ENCODE peak calls at places on chromosomes 11 and 22, in four cellular contexts. G is fibroblast of lung, J is neural progenitor cell, V is heart right ventricle. Y is an unnamed sample.

GRCh38 chr11:105315287-105315686 is 175.7 kb upstream of the CARD18 start:
- DNase-seq in J (peak; percentile 11), V (no peak), G (no peak), Y (no peak)

GRCh38 chr22:44625981-44626687 is 75.9 kb upstream of the PRR5 start:
- DNase-seq in V (peak; percentile 63), G (peak; percentile 20), J (peak; percentile 79), Y (peak; percentile 28)

GRCh38 chr11:3231851-3232744 is at the start of gene MRGPRE:
- DNase-seq in J (no peak), G (no peak), V (peak; percentile 34), Y (no peak)

GRCh38 chr11:131684111-131685060 is 314.0 kb downstream of the NTM start:
- DNase-seq in G (no peak), J (no peak), V (no peak), Y (no peak)

GRCh38 chr11:111976614-111977140 is 39.5 kb downstream of the DIXDC1 start:
- DNase-seq in G (peak; percentile 24), J (no peak), V (no peak), Y (no peak)

GRCh38 chr11:91396243-91397133 is 828.1 kb upstream of the FAT3 start:
- DNase-seq in J (no peak), V (no peak), G (peak; percentile 51), Y (no peak)

GRCh38 chr11:93287434-93287833 is 43.1 kb upstream of the DEUP1 start:
- DNase-seq in J (no peak), G (no peak), V (no peak), Y (no peak)

GRCh38 chr11:95297680-95298452 is 66.9 kb upstream of the SESN3 start:
- DNase-seq in G (no peak), V (no peak), J (no peak), Y (no peak)

GRCh38 chr22:25054943-25055511 is 102.5 kb downstream of the KIAA1671 start:
- DNase-seq in J (no peak), G (peak; percentile 13), V (no peak), Y (peak; percentile 30)

GRCh38 chr22:20211997-20212753 is 55.9 kb downstream of the RTN4R start:
- DNase-seq in J (no peak), G (peak; percentile 60), V (peak; percentile 54), Y (no peak)

GRCh38 chr22:38718414-38718813 is 12.7 kb downstream of the GTPBP1 start:
- DNase-seq in V (no peak), J (peak; percentile 41), G (peak; percentile 77), Y (peak; percentile 83)

GRCh38 chr22:48708558-48709245 is 1119.0 kb downstream of the BRD1 start:
- DNase-seq in G (no peak), V (no peak), J (no peak), Y (no peak)

GRCh38 chr11:94100253-94100652 is 28.4 kb upstream of the PANX1 start:
- DNase-seq in J (no peak), V (no peak), G (no peak), Y (no peak)

GRCh38 chr22:25495286-25495685 is 69.2 kb upstream of the GRK3 start:
- DNase-seq in V (no peak), G (no peak), J (no peak), Y (no peak)

GRCh38 chr22:48187272-48187855 is 1424.9 kb downstream of the TBC1D22A start:
- DNase-seq in G (no peak), V (no peak), J (peak; percentile 34), Y (no peak)

GRCh38 chr11:72079776-72080325 is 491 bp downstream of the NUMA1 start:
- DNase-seq in J (no peak), G (no peak), V (no peak), Y (peak; percentile 18)

GRCh38 chr11:2137202-2138071 is 1.8 kb downstream of the IGF2 start:
- DNase-seq in J (peak; percentile 92), V (peak; percentile 83), G (peak; percentile 43), Y (peak; percentile 41)

GRCh38 chr11:29310016-29310415 is 706.8 kb downstream of the KCNA4 start:
- DNase-seq in V (no peak), G (peak; percentile 96), J (no peak), Y (no peak)

GRCh38 chr22:39565414-39565944 is 5.1 kb upstream of the CACNA1I start:
- DNase-seq in G (no peak), J (no peak), V (no peak), Y (no peak)

GRCh38 chr22:46245515-46245914 is 4.6 kb downstream of the CDPF1 start:
- DNase-seq in V (peak; percentile 85), G (no peak), J (no peak), Y (peak; percentile 68)

GRCh38 chr11:119222308-119222707 is 16.2 kb downstream of the CBL start:
- DNase-seq in V (no peak), G (peak; percentile 58), J (no peak), Y (no peak)

GRCh38 chr11:12827929-12828812 is 153.9 kb downstream of the TEAD1 start:
- DNase-seq in V (peak; percentile 31), J (peak; percentile 70), G (peak; percentile 84), Y (no peak)

GRCh38 chr11:117337061-117337460 is 9.4 kb downstream of the CEP164 start:
- DNase-seq in G (no peak), J (peak; percentile 42), V (no peak), Y (no peak)

GRCh38 chr11:5994791-5995190 is 8.0 kb upstream of the OR52L1 start:
- DNase-seq in G (no peak), V (no peak), J (no peak), Y (no peak)

GRCh38 chr11:60785806-60786361 is 751 bp downstream of the MS4A10 start:
- DNase-seq in G (peak; percentile 36), V (no peak), J (no peak), Y (no peak)

GRCh38 chr11:69887841-69888670 is 68.8 kb upstream of the FGF3 start:
- DNase-seq in V (no peak), G (no peak), J (no peak), Y (no peak)

GRCh38 chr11:59142530-59143507 is at the start of gene FAM111A:
- DNase-seq in V (peak; percentile 90), G (peak; percentile 89), J (peak; percentile 84), Y (peak; percentile 74)
- H3K27ac ChIP-seq in V (peak within 1 kb of the TSS; percentile 94), G (peak within 1 kb of the TSS; percentile 97), J (no peak within 1 kb of the TSS), Y (peak within 1 kb of the TSS; percentile 82)

GRCh38 chr22:43131773-43132501 is 11.3 kb downstream of the MCAT start:
- DNase-seq in G (no peak), V (peak; percentile 39), J (no peak), Y (no peak)
- H3K27ac ChIP-seq in G (no peak overlapping the region), V (peak overlapping the region; percentile 57), J (no peak overlapping the region), Y (no peak overlapping the region)

DNA sequence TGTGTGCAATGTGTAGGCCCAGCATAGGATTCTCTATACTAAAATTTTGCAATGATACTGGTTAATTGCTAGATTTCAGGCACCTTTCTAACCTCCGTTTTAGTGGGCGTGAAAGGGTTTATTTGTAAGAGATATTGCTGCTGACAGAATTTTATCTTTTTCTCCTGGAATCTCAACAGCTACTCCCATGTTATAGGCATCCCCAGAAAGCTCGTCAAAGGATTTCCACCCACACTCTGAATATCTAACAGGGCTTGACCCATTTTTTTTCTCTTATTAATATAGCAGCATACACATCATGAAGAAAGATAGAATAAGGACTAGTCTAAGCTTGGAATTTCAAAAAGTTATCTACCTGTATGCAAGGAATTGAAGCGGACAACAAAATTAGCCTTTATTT is 124.5 kb downstream of the METTL15 start:
- DNase-seq in V (no peak), G (no peak), J (no peak), Y (no peak)
- H3K27ac ChIP-seq in V (no peak overlapping the region), G (no peak overlapping the region), J (no peak overlapping the region), Y (no peak overlapping the region)

DNA sequence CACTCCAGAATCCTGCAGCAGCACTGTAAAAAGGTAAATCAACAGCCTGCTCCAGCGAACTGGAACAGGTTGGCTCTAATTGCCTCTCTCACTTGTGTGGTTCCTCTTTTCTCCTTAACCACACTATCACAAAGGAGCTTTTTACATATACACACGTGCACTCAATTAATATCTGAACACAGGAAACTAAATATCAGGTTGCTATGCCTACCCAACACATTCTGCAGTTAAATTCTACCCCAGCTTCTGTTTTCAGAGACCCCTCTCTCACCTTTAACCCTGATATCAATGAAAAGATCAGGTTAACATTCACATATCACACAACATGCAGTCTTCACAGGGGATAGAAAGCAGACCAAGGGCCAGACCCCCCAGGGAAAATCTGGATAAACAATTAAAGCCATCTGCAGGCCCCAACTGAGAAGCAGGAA is 10.9 kb downstream of the RBFOX2 start:
- DNase-seq in G (no peak), V (no peak), J (no peak), Y (no peak)
- H3K27ac ChIP-seq in G (no peak overlapping the region), V (peak overlapping the region; percentile 35), J (peak overlapping the region; percentile 35), Y (no peak overlapping the region)

GRCh38 chr22:31680764-31681624 is 19.0 kb upstream of the PISD start:
- DNase-seq in G (peak; percentile 88), V (no peak), J (no peak), Y (no peak)

GRCh38 chr22:31678748-31679147 is 16.7 kb upstream of the PISD start:
- DNase-seq in J (no peak), V (no peak), G (no peak), Y (no peak)

GRCh38 chr22:31681625-31682345 is 19.8 kb upstream of the PISD start:
- DNase-seq in V (no peak), G (peak; percentile 88), J (no peak), Y (no peak)

GRCh38 chr22:31683181-31684105 is 21.4 kb upstream of the PISD start:
- DNase-seq in J (no peak), G (no peak), V (no peak), Y (no peak)

GRCh38 chr22:31682751-31683150 is 20.7 kb upstream of the PISD start:
- DNase-seq in G (no peak), J (no peak), V (no peak), Y (no peak)
- H3K27ac ChIP-seq in G (peak overlapping the region; percentile 72), J (peak overlapping the region; percentile 1), V (no peak overlapping the region), Y (no peak overlapping the region)

GRCh38 chr11:414333-414857 is 404 bp downstream of the SIGIRR start:
- DNase-seq in V (no peak), G (no peak), J (no peak), Y (no peak)
- H3K27ac ChIP-seq in V (peak overlapping the region; percentile 77), G (no peak overlapping the region), J (no peak overlapping the region), Y (no peak overlapping the region)

GRCh38 chr22:18970948-18971315 is 34.8 kb upstream of the PRODH start:
- DNase-seq in J (peak; percentile 45), V (no peak), G (no peak), Y (no peak)
- H3K27ac ChIP-seq in J (no peak overlapping the region), V (no peak overlapping the region), G (no peak overlapping the region), Y (no peak overlapping the region)

DNA sequence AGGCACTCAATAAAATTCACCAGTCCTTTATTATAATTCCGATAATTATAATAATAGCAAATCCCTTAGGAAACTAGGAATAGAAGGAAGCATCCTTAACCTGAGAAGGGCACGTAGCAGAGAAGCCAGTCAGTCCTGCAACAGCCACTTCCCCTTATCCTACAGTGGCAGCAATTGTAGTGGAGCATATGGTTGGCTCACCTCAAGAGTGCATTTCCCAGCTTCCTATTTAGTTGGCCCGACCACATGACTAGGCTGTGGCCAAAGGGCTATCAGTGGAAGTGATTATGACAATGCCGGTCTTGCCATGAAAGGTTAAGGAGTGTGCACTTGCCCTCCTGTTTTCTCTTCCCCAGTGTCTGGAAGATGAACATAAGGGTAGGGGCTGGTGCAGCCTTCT is 27.0 kb downstream of the TESMIN start:
- DNase-seq in V (no peak), G (no peak), J (no peak), Y (no peak)
- H3K27ac ChIP-seq in V (no peak overlapping the region), G (no peak overlapping the region), J (no peak overlapping the region), Y (no peak overlapping the region)

Y was measured in gastrocnemius medialis.